ENCODE peak calls at places on chromosomes 2 and 18, in eight cellular contexts. G is RWPE1, N is cardiac muscle cell, W is NCI-H2029 treated with DMSO at 0.1 percent for 48 hours, X is adrenal gland, H is NCI-H2171, K is hypothalamus, U is GM13977. E is an unnamed sample.

GRCh38 chr2:210225461-210225798 is 183 bp upstream of the ACADL start:
- DNase-seq in W (no peak), H (no peak), N (peak), K (no peak), X (no peak), U (no peak), G (peak), E (no peak)

GRCh38 chr2:41872646-41873045 is 175.2 kb upstream of the PKDCC start:
- DNase-seq in H (no peak), K (no peak), N (peak), U (no peak), X (no peak), W (no peak), G (no peak), E (no peak)

GRCh38 chr18:51196811-51197660 is 445 bp downstream of the MEX3C start:
- DNase-seq in X (peak), H (peak), W (no peak), G (no peak), N (peak), U (peak), K (peak), E (no peak)

GRCh38 chr2:11444737-11445136 is 21.2 kb downstream of the E2F6 start:
- DNase-seq in G (no peak), H (no peak), W (no peak), X (no peak), K (no peak), U (no peak), N (no peak), E (no peak)

GRCh38 chr2:30234180-30234971 is 3.0 kb downstream of the LBH start:
- DNase-seq in W (peak), N (peak), K (no peak), H (no peak), U (no peak), G (peak), X (no peak), E (no peak)

GRCh38 chr18:50816767-50817166 is 3.0 kb downstream of the MRO start:
- DNase-seq in G (no peak), K (no peak), X (no peak), U (no peak), H (no peak), N (no peak), W (no peak), E (no peak)

GRCh38 chr2:218219934-218220333 is 2.9 kb downstream of the ARPC2 start:
- DNase-seq in N (no peak), U (no peak), W (no peak), X (no peak), K (no peak), G (no peak), H (no peak), E (no peak)

GRCh38 chr2:54456526-54457325 is 599 bp downstream of the SPTBN1 start:
- DNase-seq in U (peak), W (no peak), X (peak), K (peak), G (peak), H (peak), N (peak), E (no peak)

GRCh38 chr2:190636362-190636761 is 12.5 kb upstream of the NAB1 start:
- DNase-seq in K (no peak), N (peak), W (no peak), X (no peak), H (no peak), U (no peak), G (peak), E (no peak)

GRCh38 chr2:196376984-196377877 is 205.9 kb upstream of the STK17B start:
- DNase-seq in K (no peak), W (no peak), N (peak), G (no peak), X (no peak), U (peak), H (no peak), E (no peak)

GRCh38 chr18:68847219-68847860 is 49.5 kb downstream of the CCDC102B start:
- DNase-seq in X (no peak), H (no peak), U (no peak), N (peak), G (no peak), W (no peak), K (no peak), E (no peak)

GRCh38 chr2:231463698-231464575 is at the start of gene NCL:
- DNase-seq in W (peak), H (peak), X (peak), G (peak), N (peak), U (peak), K (peak), E (peak)

GRCh38 chr2:8148260-8148880 is 533.5 kb upstream of the ID2 start:
- DNase-seq in G (no peak), K (no peak), H (no peak), N (peak), U (no peak), W (no peak), X (no peak), E (no peak)

GRCh38 chr2:241218131-241219029 is 29.9 kb downstream of the ANO7 start:
- DNase-seq in X (peak), G (no peak), N (peak), K (peak), U (peak), W (peak), H (no peak), E (peak)

GRCh38 chr2:148794558-148794957 is 80.5 kb upstream of the KIF5C start:
- DNase-seq in X (no peak), W (no peak), K (no peak), N (peak), H (no peak), U (no peak), G (no peak), E (no peak)

GRCh38 chr18:2515408-2515807 is 55.9 kb downstream of the METTL4 start:
- DNase-seq in W (no peak), U (no peak), K (no peak), N (peak), X (peak), H (no peak), G (peak), E (no peak)

GRCh38 chr2:55511508-55512124 is 7.9 kb upstream of the CFAP36 start:
- DNase-seq in N (peak), W (peak), H (peak), G (peak), U (no peak), X (no peak), K (no peak), E (peak)

GRCh38 chr2:73034661-73035374 is 36.7 kb downstream of the SFXN5 start:
- DNase-seq in H (no peak), N (peak), W (no peak), X (no peak), K (no peak), U (no peak), G (no peak), E (no peak)

GRCh38 chr2:175605989-175606841 is 395.9 kb downstream of the LNPK start:
- DNase-seq in H (no peak), K (no peak), N (no peak), U (no peak), X (no peak), G (no peak), W (peak), E (peak)

GRCh38 chr2:4898706-4899105 is 793.5 kb upstream of the SOX11 start:
- DNase-seq in U (no peak), W (no peak), X (no peak), N (no peak), H (no peak), G (peak), K (no peak), E (no peak)

GRCh38 chr18:74598350-74599001 is 806 bp downstream of the ZNF407 start:
- DNase-seq in W (no peak), U (peak), N (peak), H (peak), X (peak), K (peak), G (peak), E (peak)

GRCh38 chr2:69082430-69082997 is 69.5 kb downstream of the ANTXR1 start:
- DNase-seq in G (peak), N (peak), W (peak), X (peak), H (no peak), K (no peak), U (no peak), E (peak)

GRCh38 chr2:30911327-30911726 is 104.1 kb upstream of the CAPN13 start:
- DNase-seq in U (no peak), X (no peak), K (no peak), G (no peak), W (no peak), N (no peak), H (no peak), E (no peak)

GRCh38 chr2:134513468-134513810 is 205.4 kb downstream of the TMEM163 start:
- DNase-seq in W (no peak), N (no peak), G (no peak), U (no peak), K (no peak), X (no peak), H (no peak), E (no peak)

GRCh38 chr18:10851824-10852225 is 297.5 kb downstream of the PIEZO2 start:
- DNase-seq in K (no peak), N (peak), G (peak), W (no peak), H (peak), X (no peak), U (peak), E (no peak)